ENCODE peak calls at places on chromosomes 11 and 22, in six cellular contexts. U, X, P, M, Z and E are unnamed samples.

GRCh38 chr11:132050577-132051180 is 680.3 kb downstream of the NTM start:
- DNase-seq in P (no peak), U (no peak), M (no peak), X (no peak), Z (no peak), E (no peak)

GRCh38 chr11:118214210-118214914 is 10.4 kb downstream of the JAML start:
- DNase-seq in M (no peak), X (no peak), Z (no peak), U (no peak), P (no peak), E (no peak)

GRCh38 chr22:36435516-36436415 is 45.7 kb downstream of the TXN2 start:
- DNase-seq in P (no peak), X (peak), U (no peak), Z (no peak), M (peak), E (peak)

GRCh38 chr11:134642206-134642605 is 230.2 kb upstream of the B3GAT1 start:
- DNase-seq in X (no peak), Z (no peak), U (no peak), M (no peak), P (no peak), E (no peak)

GRCh38 chr11:61061081-61061826 is 41.0 kb upstream of the CD5 start:
- DNase-seq in P (peak), Z (no peak), M (no peak), X (peak), U (peak), E (peak)

GRCh38 chr11:45094958-45095690 is 51.3 kb upstream of the PRDM11 start:
- DNase-seq in X (no peak), M (no peak), P (no peak), U (no peak), Z (no peak), E (no peak)

GRCh38 chr11:48031602-48032001 is 51.2 kb downstream of the PTPRJ start:
- DNase-seq in M (no peak), P (no peak), U (no peak), Z (no peak), X (no peak), E (no peak)

GRCh38 chr11:62431171-62431895 is 12.5 kb downstream of the SCGB1A1 start:
- DNase-seq in Z (no peak), M (no peak), U (no peak), X (no peak), P (no peak), E (no peak)

GRCh38 chr11:27842290-27842689 is 142.0 kb upstream of the BDNF start:
- DNase-seq in U (no peak), P (no peak), X (no peak), Z (no peak), M (no peak), E (no peak)

GRCh38 chr22:25148149-25148691 is 51.4 kb upstream of the CRYBB3 start:
- DNase-seq in Z (no peak), U (no peak), X (no peak), P (peak), M (no peak), E (no peak)

GRCh38 chr11:70577948-70578347 is 179.6 kb downstream of the CTTN start:
- DNase-seq in Z (no peak), X (no peak), M (no peak), U (no peak), P (no peak), E (no peak)

GRCh38 chr11:124740277-124740882 is 638 bp downstream of the NRGN start:
- DNase-seq in X (no peak), P (peak), U (no peak), Z (no peak), M (no peak), E (no peak)

GRCh38 chr11:33375236-33375635 is 118.1 kb downstream of the HIPK3 start:
- DNase-seq in X (no peak), Z (no peak), P (no peak), M (no peak), U (no peak), E (no peak)

GRCh38 chr11:122717264-122717867 is 61.8 kb downstream of the UBASH3B start:
- DNase-seq in X (peak), U (peak), Z (no peak), M (no peak), P (no peak), E (peak)

GRCh38 chr11:64089493-64089892 is 53.8 kb downstream of the FLRT1 start:
- DNase-seq in M (no peak), U (no peak), Z (no peak), X (no peak), P (no peak), E (no peak)
- TF ChIP-seq TAF1 in M (no peak), U (no peak), Z (no peak), X (no peak), P (no peak), E (no peak)

DNA sequence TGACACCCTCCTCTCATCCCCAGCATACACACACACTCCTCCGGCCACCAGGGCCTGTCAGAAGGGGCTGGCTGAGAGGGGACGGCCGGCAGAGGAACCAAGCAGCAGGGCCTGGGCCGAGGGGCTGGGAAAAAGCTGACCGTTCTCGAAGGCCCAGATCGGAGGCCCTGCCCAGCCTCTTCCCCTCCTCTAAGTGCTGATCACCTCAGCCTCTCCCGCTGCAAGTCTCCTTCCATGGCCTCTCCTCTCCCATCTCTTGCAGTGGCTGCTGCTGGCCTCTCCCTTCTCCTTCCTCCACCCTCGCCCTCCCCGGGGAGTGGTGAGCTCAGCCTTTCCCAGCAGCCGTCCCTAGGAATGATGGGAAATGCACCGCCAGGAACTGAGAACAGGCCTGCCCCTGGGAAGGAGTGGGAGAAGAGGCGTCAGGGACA is 39.6 kb downstream of the ARRB1 start:
- DNase-seq in M (no peak), Z (no peak), P (no peak), X (no peak), U (no peak), E (no peak)
- TF ChIP-seq POLR2A in M (no peak), Z (no peak), P (no peak), X (no peak), U (no peak), E (no peak)

DNA sequence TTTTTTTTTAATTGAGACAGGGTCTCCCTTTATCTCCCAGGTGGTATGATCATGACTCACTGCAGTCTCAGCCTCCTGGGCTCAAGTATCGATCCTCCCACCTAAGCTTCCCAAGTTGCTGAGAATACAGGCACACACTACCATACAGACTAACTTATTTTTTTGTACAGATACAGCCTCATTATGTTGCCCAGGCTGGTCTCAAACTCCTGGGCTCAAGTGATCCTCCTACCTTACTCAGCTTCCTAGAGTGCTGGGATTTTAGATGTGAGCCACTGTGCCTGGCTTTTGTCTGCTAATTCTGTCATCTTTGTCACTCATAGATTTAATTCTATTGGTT is 43.5 kb downstream of the CBL start:
- DNase-seq in U (no peak), P (peak), Z (no peak), M (no peak), X (no peak), E (no peak)
- TF ChIP-seq TAF1 in U (no peak), P (no peak), Z (no peak), M (no peak), X (no peak), E (no peak)

DNA sequence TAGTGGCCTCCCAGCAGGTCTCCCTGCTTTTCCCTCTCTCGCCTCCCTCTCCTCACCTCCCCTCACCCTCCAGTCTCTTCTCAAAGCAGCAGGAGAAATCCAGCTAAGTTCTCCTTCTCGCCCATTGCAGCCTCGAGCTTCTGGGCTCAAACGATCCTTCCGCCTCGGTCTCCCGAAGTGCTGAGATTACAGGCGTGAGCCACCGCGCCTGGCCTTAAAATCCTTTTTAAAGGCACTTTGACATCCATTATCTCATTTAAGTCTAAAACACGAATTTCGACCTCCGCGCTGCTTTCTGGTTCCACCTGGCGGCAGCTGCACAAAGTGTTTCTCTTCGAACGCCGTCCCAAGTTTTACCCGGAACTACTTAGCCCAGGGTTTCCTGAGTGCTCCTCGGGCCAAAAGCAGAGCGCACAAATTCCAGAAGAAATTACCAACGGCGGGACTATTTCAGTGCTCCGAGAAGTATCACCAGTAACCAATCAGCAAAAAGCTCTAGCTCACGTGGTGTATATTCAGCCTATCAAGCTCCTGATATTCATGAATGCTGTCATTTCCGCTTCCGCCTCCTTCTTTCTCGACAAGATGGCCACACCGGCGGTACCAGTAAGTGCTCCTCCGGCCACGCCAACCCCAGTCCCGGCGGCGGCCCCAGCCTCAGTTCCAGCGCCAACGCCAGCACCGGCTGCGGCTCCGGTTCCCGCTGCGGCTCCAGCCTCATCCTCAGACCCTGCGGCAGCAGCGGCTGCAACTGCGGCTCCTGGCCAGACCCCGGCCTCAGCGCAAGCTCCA is at the start of gene EIF3F:
- DNase-seq in M (peak), X (peak), P (peak), U (peak), Z (peak), E (peak)
- TF ChIP-seq POLR2A in M (peak), X (peak), P (peak), U (peak), Z (peak), E (peak)

GRCh38 chr11:116775975-116776374 is 3.2 kb upstream of the BUD13 start:
- DNase-seq in X (no peak), U (no peak), P (no peak), Z (no peak), M (no peak), E (no peak)

GRCh38 chr11:116771935-116772334 is 852 bp downstream of the BUD13 start:
- DNase-seq in U (no peak), P (no peak), M (no peak), X (no peak), Z (no peak), E (no peak)

GRCh38 chr11:116773203-116774112 is 671 bp upstream of the BUD13 start:
- DNase-seq in X (no peak), U (no peak), M (no peak), P (no peak), Z (no peak), E (no peak)

GRCh38 chr11:116774661-116775060 is 1.9 kb upstream of the BUD13 start:
- DNase-seq in Z (no peak), U (no peak), M (no peak), X (no peak), P (no peak), E (no peak)

GRCh38 chr11:116772443-116773202 is at the start of gene BUD13:
- DNase-seq in X (peak), U (peak), Z (peak), P (peak), M (peak), E (peak)
- TF ChIP-seq TAF1 in X (peak), U (peak), Z (peak), P (peak), M (peak), E (peak)

DNA sequence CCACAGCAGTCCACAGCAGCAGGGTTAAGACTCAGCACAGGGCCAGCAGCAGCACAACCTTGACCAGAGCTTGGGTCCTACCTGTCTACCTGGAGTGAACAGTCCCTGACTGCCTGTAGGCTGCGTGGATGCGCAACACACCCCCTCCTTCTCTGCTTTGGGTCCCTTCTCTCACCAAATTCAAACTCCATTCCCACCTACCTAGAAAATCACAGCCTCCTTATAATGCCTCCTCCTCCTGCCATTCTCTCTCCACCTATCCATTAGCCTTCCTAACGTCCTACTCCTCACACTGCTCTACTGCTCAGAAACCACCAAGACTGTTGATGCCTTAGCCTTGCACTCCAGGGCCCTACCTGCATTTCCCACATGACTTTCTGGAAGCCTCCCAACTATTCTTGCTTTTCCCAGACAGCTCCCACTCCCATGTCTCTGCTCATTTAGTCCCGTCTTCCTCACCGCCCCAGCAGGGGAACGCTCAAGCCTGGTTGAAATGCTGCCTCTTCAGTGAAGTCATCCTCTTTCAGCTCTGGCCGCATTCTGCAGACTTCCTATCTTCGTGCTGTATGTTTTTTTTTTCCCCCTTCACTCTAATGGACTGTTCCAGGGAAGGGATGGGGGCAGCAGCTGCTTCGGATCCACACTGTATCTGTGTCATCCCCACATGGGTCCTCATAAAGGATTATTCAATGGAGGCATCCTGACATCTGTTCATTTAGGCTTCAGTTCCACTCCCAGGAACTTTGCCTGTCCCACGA is 3.3 kb downstream of the IL18BP start:
- DNase-seq in X (no peak), M (no peak), Z (no peak), P (no peak), U (no peak), E (no peak)
- TF ChIP-seq POLR2A in X (peak), M (no peak), Z (peak), P (peak), U (no peak), E (no peak)

GRCh38 chr11:90330632-90331031 is 107.8 kb upstream of the CHORDC1 start:
- DNase-seq in X (no peak), U (no peak), P (no peak), M (no peak), Z (no peak), E (no peak)
- TF ChIP-seq TAF1 in X (no peak), U (no peak), P (no peak), M (no peak), Z (no peak), E (no peak)

GRCh38 chr11:120339394-120339890 is 3.2 kb downstream of the ARHGEF12 start:
- DNase-seq in M (peak), U (no peak), Z (no peak), P (peak), X (no peak), E (no peak)
- TF ChIP-seq POLR2A in M (no peak), U (no peak), Z (no peak), P (peak), X (no peak), E (no peak)